ENCODE peak calls at places on chromosomes 11 and 22, in eight cellular contexts. B, P, Q, O, A, C, K and I are unnamed samples.

GRCh38 chr11:69698362-69698761 is 5.5 kb downstream of the FGF19 start:
- DNase-seq in B (no peak), P (no peak), Q (no peak), O (no peak), A (no peak), C (no peak), K (no peak), I (no peak)

GRCh38 chr11:57781529-57781943 is 19.9 kb downstream of the CTNND1 start:
- DNase-seq in B (no peak), P (no peak), Q (no peak), O (no peak), A (no peak), C (no peak), K (peak), I (no peak)

GRCh38 chr11:121890377-121890776 is 225.6 kb downstream of the BLID start:
- DNase-seq in B (no peak), P (no peak), Q (no peak), O (peak), A (no peak), C (no peak), K (no peak), I (no peak)

GRCh38 chr11:77126156-77126775 is 1.8 kb upstream of the MYO7A start:
- DNase-seq in B (no peak), P (no peak), Q (no peak), O (no peak), A (no peak), C (no peak), K (no peak), I (no peak)

GRCh38 chr11:118005224-118006152 is 19.3 kb downstream of the IL10RA start:
- DNase-seq in B (no peak), P (no peak), Q (no peak), O (no peak), A (no peak), C (no peak), K (no peak), I (no peak)

GRCh38 chr11:129093283-129093682 is 98.8 kb downstream of the ARHGAP32 start:
- DNase-seq in B (no peak), P (no peak), Q (no peak), O (no peak), A (no peak), C (no peak), K (no peak), I (no peak)

GRCh38 chr22:44889233-44889878 is 120.4 kb downstream of the PHF21B start:
- DNase-seq in B (no peak), P (no peak), Q (no peak), O (no peak), A (no peak), C (no peak), K (no peak), I (no peak)

GRCh38 chr11:3738241-3738640 is 59.1 kb downstream of the NUP98 start:
- DNase-seq in B (no peak), P (no peak), Q (no peak), O (peak), A (no peak), C (no peak), K (no peak), I (no peak)

GRCh38 chr22:37267661-37268413 is 14.5 kb upstream of the CYTH4 start:
- DNase-seq in B (no peak), P (no peak), Q (no peak), O (no peak), A (no peak), C (no peak), K (no peak), I (no peak)